ENCODE peak calls at places on chromosome 1, in nine cellular contexts. Q is RWPE1, V is fibroblast of pulmonary artery, U is endothelial cell of umbilical vein, T is cardiac fibroblast, C is astrocyte, K is DND-41, H is progenitor cell of endocrine pancreas, S is transverse colon. N is an unnamed sample.

GRCh38 chr1:248165186-248165585 is 9.4 kb upstream of the OR2M2 start:
- DNase-seq in S (no peak), Q (no peak), K (no peak), H (no peak), V (no peak), C (no peak), U (no peak), T (no peak), N (no peak)

GRCh38 chr1:109341944-109342925 is 35.4 kb upstream of the MYBPHL start:
- DNase-seq in V (peak), S (no peak), T (peak), C (no peak), H (no peak), Q (no peak), K (no peak), U (peak), N (no peak)

GRCh38 chr1:90768098-90768497 is 51.0 kb upstream of the BARHL2 start:
- DNase-seq in T (no peak), S (no peak), C (no peak), K (no peak), Q (no peak), V (no peak), U (no peak), H (no peak), N (no peak)

GRCh38 chr1:78348526-78349284 is 142.1 kb upstream of the PTGFR start:
- DNase-seq in Q (no peak), K (no peak), V (peak), U (no peak), T (peak), C (peak), H (no peak), S (no peak), N (no peak)

GRCh38 chr1:109643385-109644230 is 12.3 kb upstream of the GSTM4 start:
- DNase-seq in K (peak), U (peak), S (peak), C (peak), H (peak), Q (peak), T (peak), V (peak), N (no peak)

GRCh38 chr1:22522221-22522743 is 41.0 kb upstream of the EPHA8 start:
- DNase-seq in U (no peak), K (no peak), Q (no peak), S (no peak), T (no peak), H (no peak), V (no peak), C (no peak), N (no peak)

GRCh38 chr1:150575518-150576366 is 3.7 kb downstream of the MCL1 start:
- DNase-seq in U (no peak), Q (no peak), S (no peak), V (peak), T (peak), H (no peak), C (no peak), K (no peak), N (no peak)

GRCh38 chr1:228904222-228904621 is 168.9 kb downstream of the RHOU start:
- DNase-seq in H (no peak), U (no peak), C (no peak), T (no peak), K (no peak), V (no peak), Q (no peak), S (no peak), N (no peak)

GRCh38 chr1:110321045-110321444 is 18.1 kb upstream of the RBM15 start:
- DNase-seq in V (no peak), U (no peak), H (no peak), K (no peak), C (no peak), Q (no peak), S (no peak), T (no peak), N (no peak)

GRCh38 chr1:184752656-184753055 is 2.0 kb downstream of the EDEM3 start:
- DNase-seq in K (no peak), Q (no peak), S (no peak), U (no peak), H (no peak), V (no peak), T (no peak), C (no peak), N (no peak)

GRCh38 chr1:29931477-29932175 is 695.3 kb downstream of the PTPRU start:
- DNase-seq in H (no peak), Q (no peak), C (no peak), V (no peak), K (no peak), T (no peak), S (no peak), U (no peak), N (no peak)

GRCh38 chr1:178768423-178768822 is 43.4 kb downstream of the RALGPS2 start:
- DNase-seq in V (peak), T (peak), U (no peak), Q (no peak), C (peak), K (no peak), S (no peak), H (no peak), N (peak)

GRCh38 chr1:217506878-217507277 is 124.0 kb downstream of the GPATCH2 start:
- DNase-seq in C (peak), V (no peak), U (no peak), Q (peak), H (no peak), S (no peak), T (peak), K (no peak), N (peak)

GRCh38 chr1:178962853-178963810 is 62.6 kb upstream of the FAM20B start:
- DNase-seq in V (no peak), U (no peak), C (no peak), S (no peak), H (no peak), K (no peak), Q (no peak), T (no peak), N (no peak)

GRCh38 chr1:59477286-59477685 is 180.4 kb downstream of the FGGY start:
- DNase-seq in V (no peak), Q (peak), H (no peak), T (peak), S (no peak), C (peak), U (no peak), K (peak), N (peak)

DNA sequence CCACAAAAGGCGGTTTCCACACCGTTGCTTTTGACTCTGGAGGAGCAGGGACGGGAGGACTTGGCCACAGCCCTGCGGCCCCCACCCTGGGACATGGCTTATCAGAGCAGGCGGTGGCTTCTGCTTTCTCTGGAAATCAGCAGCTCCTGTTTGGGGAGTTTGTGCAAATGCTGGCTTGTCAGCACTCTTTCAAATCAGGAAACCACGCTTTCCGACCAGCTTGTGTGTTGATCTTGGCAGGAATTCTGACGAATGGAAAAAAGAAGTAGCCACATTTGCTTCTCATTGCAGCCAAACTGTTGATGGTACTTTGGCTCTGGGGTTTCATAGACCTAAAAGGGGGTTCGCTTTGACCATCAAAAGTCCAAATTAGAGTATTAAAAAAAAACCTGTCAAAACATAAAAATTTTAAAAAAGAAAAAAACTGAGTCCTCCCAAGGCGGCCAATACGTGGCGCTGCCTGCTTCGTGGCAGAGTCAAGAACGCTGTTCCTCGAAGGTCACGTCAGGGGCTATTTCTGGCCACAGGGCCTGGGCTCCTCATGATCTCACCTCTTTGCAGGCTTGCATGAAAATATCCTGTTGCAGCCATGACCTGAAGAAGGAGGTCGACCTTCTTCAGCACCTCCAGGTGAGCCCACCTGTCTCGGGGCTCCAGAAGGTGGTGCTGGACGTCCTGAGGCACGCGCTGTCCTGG is 80.8 kb upstream of the EFHD2 start:
- DNase-seq in U (peak), V (peak), K (no peak), Q (no peak), T (peak), C (peak), H (no peak), S (no peak), N (no peak)
- TF ChIP-seq CTCF in U (peak), V (peak), K (no peak), Q (no peak), T (peak), C (no peak), H (no peak), S (no peak), N (peak)

DNA sequence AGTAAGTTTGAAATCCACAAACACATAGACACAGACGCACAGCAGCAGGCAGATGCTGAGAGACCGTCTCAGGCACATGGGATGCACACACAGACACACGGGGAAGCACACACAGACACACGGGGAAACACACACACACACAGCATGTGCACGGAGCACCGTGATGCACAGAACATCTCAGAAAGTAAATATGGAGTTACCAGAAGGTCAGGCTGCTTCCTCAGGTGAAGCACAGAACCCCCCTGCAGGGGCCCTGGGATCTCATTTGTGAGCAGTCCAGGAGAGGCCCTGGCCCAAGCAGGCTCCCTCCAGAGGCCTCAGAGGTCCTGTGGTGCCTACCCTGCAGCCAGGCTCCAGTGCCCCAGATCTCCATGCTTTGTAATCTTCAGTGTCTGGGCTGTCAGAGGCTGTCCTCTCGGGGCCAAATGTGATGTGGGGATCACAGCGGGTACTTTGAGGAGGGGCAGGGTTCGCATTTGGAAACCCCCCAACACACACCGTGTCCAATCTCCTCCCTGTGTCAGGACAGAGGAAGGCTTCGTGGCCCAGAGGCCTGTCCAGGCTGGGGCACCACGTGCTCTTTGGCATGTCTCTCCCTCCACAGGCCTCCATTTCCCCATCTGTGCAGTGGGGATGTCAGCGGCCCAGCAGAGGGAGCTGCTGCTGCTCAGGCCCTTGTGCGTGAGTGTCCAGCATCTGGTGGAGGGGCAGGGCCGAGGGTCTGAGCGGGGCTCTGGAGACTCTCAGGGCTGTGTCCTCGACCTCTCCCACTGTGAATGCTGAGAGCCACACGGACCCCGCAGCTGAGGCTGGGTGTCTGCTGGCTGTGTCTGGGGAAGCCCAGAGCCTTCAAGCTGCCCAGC is 23.0 kb upstream of the PRSS38 start:
- DNase-seq in K (no peak), V (no peak), C (no peak), Q (no peak), S (no peak), U (no peak), T (no peak), H (no peak), N (no peak)
- TF ChIP-seq CTCF in K (peak), V (no peak), C (no peak), Q (no peak), S (no peak), U (no peak), T (no peak), H (no peak), N (peak)

GRCh38 chr1:41795205-41795762 is 123.4 kb downstream of the HIVEP3 start:
- DNase-seq in T (peak), V (peak), K (no peak), Q (peak), S (no peak), U (peak), C (peak), H (no peak), N (peak)
- TF ChIP-seq CTCF in T (peak), V (peak), K (peak), Q (peak), S (no peak), U (no peak), C (peak), H (no peak), N (peak)

DNA sequence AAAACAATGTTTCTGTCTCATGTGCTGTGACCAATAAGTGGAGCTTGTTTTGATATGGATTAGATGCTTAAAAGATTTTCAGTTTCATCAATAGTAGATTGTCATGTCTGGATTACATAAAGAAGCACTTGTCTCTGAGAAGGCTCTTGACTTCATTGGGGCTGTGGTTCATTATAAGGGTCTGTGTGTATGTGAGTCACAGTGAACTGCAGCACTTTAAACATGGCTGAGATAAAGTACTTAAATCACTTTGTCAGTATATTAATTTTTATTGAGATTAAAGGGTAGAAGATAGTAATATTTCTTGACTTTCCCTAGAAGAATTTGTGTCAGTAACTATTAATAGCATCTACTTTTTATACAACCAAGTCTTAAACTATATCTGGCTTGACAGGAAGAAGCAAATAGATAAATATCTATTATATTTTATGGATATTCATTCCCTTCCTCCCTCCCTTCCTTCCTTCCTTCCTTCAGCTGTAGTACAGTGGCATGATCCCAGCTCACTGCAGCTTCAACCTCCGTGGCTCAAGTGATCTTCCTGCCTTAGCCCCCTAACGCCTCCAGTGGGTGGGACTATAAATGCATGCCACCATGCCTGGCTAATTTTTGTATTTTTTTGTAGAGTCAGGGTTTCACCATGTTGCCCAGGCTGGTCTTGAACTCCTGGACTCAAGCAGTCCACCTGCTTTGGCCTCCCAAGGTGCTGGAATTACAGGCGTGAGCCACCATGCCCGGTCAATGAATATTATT is 48.8 kb downstream of the ZFYVE9 start:
- DNase-seq in U (peak), T (no peak), Q (no peak), V (no peak), S (no peak), K (no peak), H (no peak), C (peak), N (no peak)
- TF ChIP-seq CTCF in U (no peak), T (no peak), Q (no peak), V (no peak), S (no peak), K (no peak), H (no peak), C (no peak), N (no peak)

GRCh38 chr1:83883979-83884378 is 115.0 kb downstream of the TTLL7 start:
- DNase-seq in C (no peak), U (no peak), Q (no peak), S (no peak), H (no peak), V (no peak), T (peak), K (no peak), N (peak)

GRCh38 chr1:83887483-83887882 is 111.4 kb downstream of the TTLL7 start:
- DNase-seq in V (no peak), C (no peak), S (no peak), Q (no peak), H (no peak), K (no peak), U (no peak), T (no peak), N (no peak)

GRCh38 chr1:83882906-83883305 is 116.0 kb downstream of the TTLL7 start:
- DNase-seq in S (peak), Q (peak), K (no peak), C (peak), H (no peak), U (peak), V (peak), T (peak), N (peak)
- TF ChIP-seq CTCF in S (peak), Q (no peak), K (no peak), C (no peak), H (peak), U (no peak), V (peak), T (peak), N (peak)

DNA sequence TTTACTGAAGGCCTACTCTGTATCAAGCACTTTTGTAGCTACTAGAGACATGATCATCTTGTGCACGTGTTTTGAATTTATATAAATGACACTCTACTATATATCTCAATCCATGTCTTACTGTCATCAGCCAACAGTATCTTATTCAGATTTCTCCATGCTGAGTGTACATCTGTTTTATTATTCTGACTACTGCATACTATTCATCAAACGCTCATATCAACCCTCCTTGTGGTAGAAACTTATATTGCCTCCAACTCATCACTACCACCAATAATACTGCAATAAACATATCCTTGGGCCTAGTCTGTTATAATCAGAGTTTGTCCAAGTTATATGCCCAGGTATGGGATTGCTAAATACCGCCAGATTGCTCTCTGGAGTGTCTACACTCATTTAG is 81.6 kb upstream of the IRF2BP2 start:
- DNase-seq in C (no peak), T (peak), U (peak), V (peak), H (no peak), K (no peak), S (no peak), Q (peak), N (peak)
- TF ChIP-seq CTCF in C (peak), T (peak), U (no peak), V (peak), H (no peak), K (peak), S (peak), Q (no peak), N (peak)

N was measured in HFFc6.